ENCODE peak calls at places on chromosomes 6 and 20, in four cellular contexts. K is B cell, Q is epithelial cell of proximal tubule, C is mesothelial cell of epicardium. F is an unnamed sample.

GRCh38 chr6:141981190-141981589 is 151.5 kb upstream of the GJE1 start:
- DNase-seq in Q (no peak), C (no peak), K (no peak), F (no peak)

GRCh38 chr20:37907677-37908397 is 4.9 kb downstream of the VSTM2L start:
- DNase-seq in C (no peak), K (no peak), Q (peak; percentile 56), F (no peak)

GRCh38 chr20:11117808-11118528 is 444.2 kb upstream of the JAG1 start:
- DNase-seq in Q (peak; percentile 69), K (no peak), C (no peak), F (no peak)

GRCh38 chr20:59177266-59178250 is 13.9 kb downstream of the ZNF831 start:
- DNase-seq in Q (no peak), K (no peak), C (no peak), F (no peak)

GRCh38 chr6:28940294-28940858 is 16.6 kb upstream of the TRIM27 start:
- DNase-seq in Q (no peak), C (no peak), K (no peak), F (peak; percentile 27)

GRCh38 chr6:154683756-154684523 is 49.3 kb upstream of the SCAF8 start:
- DNase-seq in C (no peak), Q (no peak), K (peak; percentile 64), F (peak; percentile 68)

GRCh38 chr20:755931-756330 is 12.4 kb downstream of the SLC52A3 start:
- DNase-seq in K (no peak), C (no peak), Q (no peak), F (no peak)

GRCh38 chr6:52735071-52735470 is 28.2 kb downstream of the GSTA2 start:
- DNase-seq in Q (no peak), C (no peak), K (no peak), F (no peak)

GRCh38 chr6:125363010-125363359 is 61.2 kb upstream of the HDDC2 start:
- DNase-seq in Q (peak; percentile 22), K (no peak), C (no peak), F (no peak)

GRCh38 chr6:154951400-154952200 is 43.5 kb upstream of the TIAM2 start:
- DNase-seq in C (no peak), K (peak; percentile 68), Q (no peak), F (peak; percentile 52)

GRCh38 chr6:114747995-114748625 is 405.3 kb upstream of the HS3ST5 start:
- DNase-seq in C (peak; percentile 46), K (peak; percentile 16), Q (peak; percentile 6), F (peak; percentile 4)

GRCh38 chr6:110875548-110876169 is 1.1 kb downstream of the AMD1 start:
- DNase-seq in Q (no peak), C (no peak), K (peak; percentile 79), F (peak; percentile 37)

GRCh38 chr20:21548390-21549035 is 34.6 kb upstream of the NKX2-2 start:
- DNase-seq in Q (no peak), K (no peak), C (no peak), F (peak; percentile 32)

GRCh38 chr6:251920-252319 is 40.4 kb upstream of the DUSP22 start:
- DNase-seq in K (no peak), Q (no peak), C (no peak), F (no peak)

GRCh38 chr20:370151-370600 is 10.4 kb upstream of the TRIB3 start:
- DNase-seq in C (no peak), Q (no peak), K (no peak), F (no peak)

GRCh38 chr20:64261138-64261537 is 5.6 kb downstream of the PCMTD2 start:
- DNase-seq in C (no peak), K (no peak), Q (no peak), F (no peak)

GRCh38 chr6:167683028-167683862 is 143.5 kb upstream of the AFDN start:
- DNase-seq in K (no peak), C (no peak), Q (peak; percentile 90), F (no peak)

GRCh38 chr6:163494279-163494727 is 79.8 kb downstream of the QKI start:
- DNase-seq in Q (no peak), K (no peak), C (no peak), F (no peak)

GRCh38 chr6:79396625-79397024 is 140.6 kb downstream of the LCA5 start:
- DNase-seq in K (no peak), C (no peak), Q (no peak), F (no peak)

GRCh38 chr6:113011389-113011788 is 664.3 kb downstream of the RFPL4B start:
- DNase-seq in C (no peak), Q (no peak), K (no peak), F (no peak)

GRCh38 chr6:9710574-9710973 is 704.3 kb downstream of the TFAP2A start:
- DNase-seq in C (no peak), Q (no peak), K (no peak), F (no peak)

GRCh38 chr20:3813758-3814581 is 6.4 kb upstream of the AP5S1 start:
- DNase-seq in C (no peak), Q (no peak), K (no peak), F (no peak)

GRCh38 chr20:19995220-19995863 is 21.8 kb upstream of the NAA20 start:
- DNase-seq in Q (no peak), K (peak; percentile 74), C (no peak), F (peak; percentile 62)

GRCh38 chr20:24917797-24918578 is 31.1 kb upstream of the CST7 start:
- DNase-seq in Q (no peak), C (peak; percentile 60), K (peak; percentile 48), F (peak; percentile 79)

GRCh38 chr20:5996765-5997164 is 46.3 kb downstream of the MCM8 start:
- DNase-seq in K (peak; percentile 40), C (no peak), Q (no peak), F (peak; percentile 56)

GRCh38 chr6:22062807-22063408 is 233.9 kb downstream of the PRL start:
- DNase-seq in Q (no peak), K (peak; percentile 32), C (no peak), F (no peak)

GRCh38 chr6:113920663-113921267 is 50.2 kb downstream of the HDAC2 start:
- DNase-seq in C (no peak), Q (no peak), K (no peak), F (no peak)

GRCh38 chr6:2853766-2854393 is 12.2 kb upstream of the SERPINB1 start:
- DNase-seq in Q (no peak), C (no peak), K (peak; percentile 73), F (peak; percentile 59)

GRCh38 chr6:16205377-16206144 is 32.8 kb upstream of the GMPR start:
- DNase-seq in C (no peak), K (peak; percentile 74), Q (no peak), F (peak; percentile 74)

GRCh38 chr6:45625191-45625664 is 247.5 kb upstream of the SUPT3H start:
- DNase-seq in Q (no peak), K (no peak), C (no peak), F (no peak)

F was measured in GM13977.